ENCODE peak calls at places on chromosomes 7 and 10, in four cellular contexts. R, P, Z and O are unnamed samples.

GRCh38 chr10:71975891-71976725 is 11.9 kb downstream of the CHST3 start:
- DNase-seq in R (no peak), P (no peak), Z (no peak), O (no peak)

GRCh38 chr10:61404771-61405170 is 48.4 kb downstream of the TMEM26 start:
- DNase-seq in R (no peak), P (no peak), Z (no peak), O (no peak)

GRCh38 chr10:20313665-20314064 is 497.4 kb downstream of the PLXDC2 start:
- DNase-seq in R (no peak), P (no peak), Z (no peak), O (no peak)

GRCh38 chr10:62379394-62379793 is 5.2 kb downstream of the ZNF365 start:
- DNase-seq in R (no peak), P (no peak), Z (no peak), O (no peak)

GRCh38 chr10:62230344-62231138 is 38.1 kb downstream of the RTKN2 start:
- DNase-seq in R (no peak), P (no peak), Z (no peak), O (no peak)

GRCh38 chr7:86972072-86972471 is 87.4 kb downstream of the ELAPOR2 start:
- DNase-seq in R (no peak), P (no peak), Z (no peak), O (no peak)

GRCh38 chr7:94698275-94698674 is 42.3 kb upstream of the SGCE start:
- DNase-seq in R (no peak), P (no peak), Z (no peak), O (no peak)

GRCh38 chr7:122298618-122299017 is 5.9 kb downstream of the FEZF1 start:
- DNase-seq in R (no peak), P (no peak), Z (no peak), O (no peak)

GRCh38 chr7:99374121-99375064 is at the start of gene ARPC1B:
- DNase-seq in R (peak), P (peak), Z (peak), O (peak)

GRCh38 chr10:60167056-60167455 is 222.6 kb downstream of the ANK3 start:
- DNase-seq in R (no peak), P (no peak), Z (no peak), O (no peak)

DNA sequence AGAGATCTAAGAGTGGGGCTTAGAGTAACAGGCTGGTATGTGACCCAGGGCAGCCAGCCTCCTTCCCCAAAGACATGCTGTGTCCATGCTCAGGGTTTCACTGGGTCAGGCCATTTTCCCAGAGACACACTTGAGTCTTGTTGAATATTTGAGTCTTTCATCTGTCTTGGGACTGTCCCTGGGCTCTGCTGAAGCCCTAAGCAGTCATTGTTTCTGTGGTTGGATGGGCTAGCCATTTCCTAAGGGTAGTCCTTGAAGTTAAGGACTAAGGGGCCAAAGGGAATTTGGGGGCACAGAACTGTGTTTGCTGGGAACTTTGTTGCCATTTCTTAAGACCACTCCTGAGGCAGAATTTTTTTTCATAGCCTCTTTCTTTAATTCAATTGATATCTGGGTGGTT is 98.4 kb upstream of the SAMD8 start:
- DNase-seq in R (no peak), P (no peak), Z (no peak), O (no peak)
- H3K27ac ChIP-seq in R (no peak), P (no peak), Z (no peak), O (no peak)

GRCh38 chr7:44846816-44847508 is 925 bp downstream of the H2AZ2 start:
- DNase-seq in R (no peak), P (no peak), Z (no peak), O (peak)

GRCh38 chr7:44849277-44850210 is 1.7 kb upstream of the H2AZ2 start:
- DNase-seq in R (no peak), P (no peak), Z (no peak), O (no peak)

GRCh38 chr7:44847509-44847919 is 373 bp downstream of the H2AZ2 start:
- DNase-seq in R (peak), P (peak), Z (peak), O (peak)

GRCh38 chr7:44847920-44848634 is at the start of gene H2AZ2:
- DNase-seq in R (peak), P (peak), Z (peak), O (peak)

GRCh38 chr7:44845476-44845875 is 2.4 kb downstream of the H2AZ2 start:
- DNase-seq in R (no peak), P (no peak), Z (no peak), O (no peak)
- H3K27ac ChIP-seq in R (peak), P (peak), Z (peak), O (no peak)

GRCh38 chr7:44988718-44989117 is 9.9 kb upstream of the MYO1G start:
- DNase-seq in R (no peak), P (no peak), Z (no peak), O (no peak)

GRCh38 chr7:44986218-44987053 is 7.6 kb upstream of the MYO1G start:
- DNase-seq in R (peak), P (peak), Z (peak), O (peak)

GRCh38 chr7:44989132-44989531 is 10.3 kb upstream of the MYO1G start:
- DNase-seq in R (no peak), P (no peak), Z (no peak), O (no peak)

GRCh38 chr7:44985900-44986217 is 7.0 kb upstream of the MYO1G start:
- DNase-seq in R (no peak), P (no peak), Z (no peak), O (no peak)

DNA sequence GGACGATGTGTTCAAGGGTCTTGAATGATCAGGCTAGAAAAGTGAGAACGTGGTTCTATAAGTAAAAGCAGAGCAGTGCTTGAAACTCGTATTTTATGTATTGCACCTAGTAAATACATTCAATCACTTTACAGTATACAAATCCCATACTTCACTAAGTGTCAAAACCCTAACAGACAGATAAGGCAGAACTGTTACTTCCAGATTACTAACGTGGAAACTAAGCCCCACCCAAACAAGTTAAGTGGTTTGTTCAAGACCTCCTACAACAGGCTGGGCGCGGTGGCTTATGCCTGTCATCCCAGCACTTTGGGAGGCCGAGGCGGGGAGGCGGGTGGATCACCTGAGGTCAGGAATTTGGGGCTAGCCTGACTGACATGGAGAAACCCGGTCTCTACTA is 9.2 kb upstream of the MYO1G start:
- DNase-seq in R (no peak), P (no peak), Z (no peak), O (no peak)
- H3K27ac ChIP-seq in R (no peak), P (no peak), Z (no peak), O (no peak)

GRCh38 chr10:129710510-129710847 is 243.4 kb downstream of the MGMT start:
- DNase-seq in R (no peak), P (no peak), Z (no peak), O (no peak)
- H3K27ac ChIP-seq in R (no peak), P (no peak), Z (no peak), O (no peak)

GRCh38 chr7:117025891-117026290 is 72.6 kb downstream of the ST7 start:
- DNase-seq in R (no peak), P (no peak), Z (no peak), O (no peak)
- H3K27ac ChIP-seq in R (no peak), P (no peak), Z (no peak), O (no peak)

GRCh38 chr10:99433378-99434020 is 3.1 kb upstream of the GOT1 start:
- DNase-seq in R (no peak), P (no peak), Z (no peak), O (no peak)

GRCh38 chr10:99430451-99431189 is at the start of gene GOT1:
- DNase-seq in R (peak), P (peak), Z (peak), O (peak)

GRCh38 chr10:99432047-99432446 is 1.6 kb upstream of the GOT1 start:
- DNase-seq in R (no peak), P (no peak), Z (no peak), O (no peak)

GRCh38 chr10:99431190-99431549 is 746 bp upstream of the GOT1 start:
- DNase-seq in R (no peak), P (peak), Z (no peak), O (peak)

GRCh38 chr10:99432881-99433280 is 2.5 kb upstream of the GOT1 start:
- DNase-seq in R (no peak), P (no peak), Z (no peak), O (no peak)
- H3K27ac ChIP-seq in R (no peak), P (peak), Z (no peak), O (no peak)

DNA sequence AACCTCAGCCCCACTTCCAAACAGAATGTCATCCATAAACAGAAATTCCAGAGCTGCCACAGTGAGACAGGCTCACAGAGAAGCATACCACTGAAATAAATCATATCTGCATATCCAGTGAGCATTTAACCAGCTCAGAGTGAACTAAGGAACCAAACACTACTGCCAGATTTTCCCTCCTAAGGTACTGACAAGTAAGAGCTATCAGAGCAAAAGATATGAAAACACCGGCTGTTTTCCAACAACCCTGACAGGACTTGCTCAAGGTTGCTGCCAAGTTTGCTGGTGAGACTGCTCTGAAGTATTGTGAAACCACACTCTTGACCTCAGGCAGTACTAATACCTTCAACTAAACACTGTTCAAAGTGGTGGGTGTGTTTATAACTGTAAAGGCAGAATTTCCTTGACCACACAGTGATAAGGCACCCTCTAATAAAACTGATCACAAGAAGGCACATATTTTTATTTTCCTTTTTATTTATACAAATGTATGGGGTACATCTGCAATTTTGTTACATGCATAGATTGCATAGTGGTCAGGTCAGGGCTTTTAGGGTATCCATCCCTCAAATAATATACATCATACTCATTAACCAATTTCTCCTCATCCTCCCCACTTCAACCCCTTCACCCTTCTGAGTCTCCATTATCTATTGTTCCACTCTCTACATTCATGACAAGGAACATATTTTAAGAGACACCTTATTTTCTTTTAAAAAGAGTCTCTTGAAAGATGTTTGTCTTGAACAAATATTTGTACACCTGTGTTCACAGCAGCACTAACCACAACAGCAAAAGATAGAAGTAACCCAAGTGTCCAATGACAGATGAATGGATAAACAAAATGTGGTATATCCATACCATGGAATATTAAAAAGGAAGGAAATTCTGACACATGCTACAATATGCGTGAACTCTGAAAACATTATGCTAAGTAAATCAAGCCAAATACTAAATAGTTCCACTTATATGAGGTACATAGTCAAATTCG is 18.2 kb downstream of the SGMS1 start:
- DNase-seq in R (no peak), P (peak), Z (no peak), O (no peak)
- H3K27ac ChIP-seq in R (peak), P (peak), Z (peak), O (no peak)

GRCh38 chr10:77835669-77836086 is 90.9 kb downstream of the DLG5 start:
- DNase-seq in R (no peak), P (peak), Z (no peak), O (no peak)

GRCh38 chr10:77840636-77841035 is 85.9 kb downstream of the DLG5 start:
- DNase-seq in R (no peak), P (no peak), Z (no peak), O (no peak)

GRCh38 chr10:77836299-77836820 is 90.2 kb downstream of the DLG5 start:
- DNase-seq in R (no peak), P (peak), Z (peak), O (peak)

GRCh38 chr10:77837248-77837924 is 89.2 kb downstream of the DLG5 start:
- DNase-seq in R (no peak), P (no peak), Z (peak), O (peak)

GRCh38 chr10:77837925-77838595 is 88.5 kb downstream of the DLG5 start:
- DNase-seq in R (no peak), P (no peak), Z (no peak), O (no peak)
- H3K27ac ChIP-seq in R (no peak), P (no peak), Z (peak), O (no peak)

DNA sequence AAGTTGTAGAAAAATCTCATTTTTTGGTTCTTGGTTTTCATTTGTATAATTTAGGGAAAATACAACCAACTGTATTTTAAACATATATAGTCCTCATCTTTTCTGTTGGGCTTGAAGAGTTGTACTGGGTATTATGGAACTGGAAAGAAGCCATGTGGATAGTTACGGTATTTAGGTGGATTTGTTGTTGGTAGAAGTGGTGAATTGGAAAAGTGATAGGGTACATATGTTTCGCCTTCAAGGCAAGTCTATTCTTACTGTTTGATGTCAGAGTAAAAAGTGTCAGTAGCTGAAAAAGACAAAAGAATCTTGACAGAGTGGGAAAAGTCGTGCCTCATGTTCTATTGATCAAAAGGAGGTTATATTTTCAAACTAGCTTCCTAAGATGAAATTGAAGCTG is 64.6 kb downstream of the GBF1 start:
- DNase-seq in R (no peak), P (no peak), Z (no peak), O (no peak)
- H3K27ac ChIP-seq in R (no peak), P (no peak), Z (no peak), O (no peak)

DNA sequence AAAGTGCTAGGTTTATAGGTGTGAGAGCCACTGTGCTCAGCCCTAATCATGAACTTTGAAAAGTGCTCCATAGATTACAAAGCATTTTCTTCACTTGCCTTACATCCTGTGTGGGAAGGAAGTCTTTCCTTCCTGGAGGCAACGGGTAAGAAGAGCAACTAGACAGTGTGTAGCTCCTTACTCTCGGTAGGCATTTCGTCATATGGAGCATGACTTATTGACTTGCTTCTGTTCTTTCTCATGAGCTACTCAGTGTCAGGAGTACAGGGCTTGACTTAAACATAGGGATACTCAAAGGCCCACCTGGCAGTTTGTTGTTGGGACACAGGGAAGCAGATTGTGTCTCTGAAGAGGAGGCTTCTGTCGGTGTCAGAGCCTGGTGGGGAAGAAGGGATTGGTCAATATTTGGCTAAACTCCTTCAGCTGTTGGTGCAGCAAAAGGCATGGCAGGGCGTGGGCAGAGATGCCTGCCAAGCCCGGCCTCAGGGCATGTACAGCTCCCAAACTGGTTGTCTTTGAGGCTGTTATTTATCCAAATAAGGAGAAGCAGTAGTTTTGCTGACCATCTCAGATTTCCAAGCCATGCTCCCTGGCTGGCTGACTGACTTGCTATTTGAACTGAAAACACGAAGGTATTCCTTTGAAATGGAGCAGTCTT is 248.9 kb downstream of the KIAA1217 start:
- DNase-seq in R (no peak), P (no peak), Z (no peak), O (no peak)
- H3K27ac ChIP-seq in R (peak), P (no peak), Z (no peak), O (no peak)